ENCODE peak calls at places on chromosomes 5 and 9, in ten cellular contexts. K is fibroblast of pulmonary artery; Y is T-helper 1 cell; S is activated CD4-positive, alpha-beta T cell treated with anti-CD3 and anti-CD28 coated beads, Interleukin-2, amount 10 ng/mL, durations not matched to agents 7 days and 5 days; N is foreskin keratinocyte; M is fibroblast of the aortic adventitia; G is amniotic stem cell; P is astrocyte of the cerebellum; Q is astrocyte of the hippocampus; I is activated naive CD4-positive, alpha-beta T cell treated with anti-CD3 and anti-CD28 coated beads for 36 hours. U is an unnamed sample.

GRCh38 chr5:137146402-137146889 is 352.7 kb downstream of the SPOCK1 start:
- DNase-seq in P (peak), M (peak), G (peak), Q (peak), Y (no peak), I (no peak), S (no peak), N (peak), K (peak), U (no peak)

GRCh38 chr5:62376064-62376463 is 27.6 kb downstream of the DIMT1 start:
- DNase-seq in Y (no peak), I (no peak), Q (no peak), P (no peak), S (no peak), K (no peak), G (no peak), M (no peak), N (peak), U (no peak)

GRCh38 chr5:56893251-56893951 is 16.0 kb upstream of the SETD9 start:
- DNase-seq in S (no peak), Y (no peak), I (no peak), M (no peak), Q (no peak), G (no peak), N (no peak), P (no peak), K (no peak), U (no peak)

GRCh38 chr5:75337366-75338021 is 474 bp downstream of the HMGCR start:
- DNase-seq in I (peak), Y (no peak), P (no peak), G (peak), K (no peak), N (no peak), M (no peak), Q (no peak), S (peak), U (no peak)

GRCh38 chr5:170861855-170862766 is at the start of gene RANBP17:
- DNase-seq in P (peak), N (peak), I (no peak), G (peak), Q (peak), S (no peak), K (peak), M (peak), Y (no peak), U (peak)

GRCh38 chr9:36398745-36399144 is 1.3 kb downstream of the RNF38 start:
- DNase-seq in I (no peak), P (no peak), M (peak), S (no peak), Q (peak), G (no peak), Y (no peak), K (peak), N (no peak), U (no peak)

GRCh38 chr9:128558431-128559310 is 6.3 kb downstream of the SPTAN1 start:
- DNase-seq in S (peak), I (peak), N (no peak), P (peak), M (peak), K (peak), Y (no peak), Q (peak), G (peak), U (no peak)

GRCh38 chr9:38382141-38382540 is 10.4 kb upstream of the ALDH1B1 start:
- DNase-seq in M (no peak), I (no peak), P (no peak), Y (no peak), S (no peak), K (no peak), G (no peak), Q (no peak), N (no peak), U (no peak)

GRCh38 chr9:35859310-35859994 is 10.7 kb downstream of the OR13J1 start:
- DNase-seq in P (no peak), K (peak), M (peak), I (peak), Y (no peak), Q (peak), G (no peak), N (no peak), S (no peak), U (no peak)

GRCh38 chr5:153619706-153620105 is 129.2 kb downstream of the GRIA1 start:
- DNase-seq in G (no peak), Q (peak), Y (no peak), N (peak), P (no peak), I (no peak), K (peak), M (peak), S (no peak), U (no peak)

GRCh38 chr9:108184941-108185340 is 670.8 kb downstream of the ACTL7B start:
- DNase-seq in M (peak), P (no peak), N (peak), I (no peak), Y (no peak), S (no peak), Q (peak), G (no peak), K (peak), U (no peak)

GRCh38 chr9:19102181-19102630 is 498 bp downstream of the HAUS6 start:
- DNase-seq in P (no peak), N (no peak), Q (peak), G (no peak), K (no peak), M (no peak), Y (no peak), I (peak), S (peak), U (no peak)

GRCh38 chr5:154189256-154189818 is 1.2 kb upstream of the GALNT10 start:
- DNase-seq in N (no peak), K (no peak), M (no peak), P (no peak), G (no peak), I (no peak), Y (no peak), S (no peak), Q (no peak), U (no peak)

GRCh38 chr5:76716456-76717157 is 681 bp downstream of the F2R start:
- DNase-seq in I (no peak), K (peak), N (no peak), P (no peak), Q (peak), G (no peak), Y (no peak), M (peak), S (no peak), U (no peak)

GRCh38 chr5:37685816-37686215 is 154.0 kb downstream of the GDNF start:
- DNase-seq in Y (no peak), I (no peak), M (no peak), P (no peak), G (no peak), K (no peak), Q (no peak), N (no peak), S (no peak), U (no peak)

GRCh38 chr9:5621327-5621726 is 7.6 kb upstream of the RIC1 start:
- DNase-seq in I (peak), G (no peak), Y (no peak), P (no peak), Q (peak), N (peak), S (no peak), K (peak), M (peak), U (no peak)

GRCh38 chr9:123044556-123044955 is 11.1 kb downstream of the GPR21 start:
- DNase-seq in M (peak), N (peak), P (no peak), I (no peak), Q (no peak), Y (no peak), K (peak), G (no peak), S (no peak), U (no peak)